ENCODE peak calls at places on chromosomes 4 and X, in nine cellular contexts. Y is left ventricle myocardium inferior, I is HCT116, E is Peyer's patch, Z is uterus, G is left lung, X is brain microvascular endothelial cell, H is heart left ventricle, O is lower lobe of right lung. J is an unnamed sample.

GRCh38 chr4:42515156-42515884 is 118.0 kb downstream of the SHISA3 start:
- DNase-seq in O (no peak), X (no peak), H (no peak), E (no peak), I (no peak), Y (no peak), Z (no peak), G (no peak), J (no peak)

GRCh38 chrX:41314204-41314603 is 19.8 kb upstream of the DDX3X start:
- DNase-seq in Z (no peak), H (no peak), E (no peak), X (no peak), G (no peak), I (no peak), O (no peak), Y (no peak), J (no peak)

GRCh38 chr4:89438102-89438831 is 130.7 kb upstream of the GPRIN3 start:
- DNase-seq in X (peak; percentile 4), Y (no peak), O (peak; percentile 36), I (peak; percentile 72), G (no peak), E (peak; percentile 18), H (no peak), Z (no peak), J (peak; percentile 62)

GRCh38 chr4:90727938-90728337 is 600.7 kb downstream of the CCSER1 start:
- DNase-seq in G (no peak), Y (no peak), X (no peak), I (peak; percentile 45), E (no peak), H (no peak), Z (no peak), O (no peak), J (no peak)

GRCh38 chr4:40992472-40993298 is 221.7 kb downstream of the APBB2 start:
- DNase-seq in O (no peak), X (peak; percentile 86), I (no peak), H (no peak), E (no peak), Y (no peak), G (peak; percentile 68), Z (no peak), J (no peak)

GRCh38 chr4:113566015-113566795 is 195.3 kb downstream of the CAMK2D start:
- DNase-seq in Z (no peak), G (no peak), X (no peak), Y (no peak), I (no peak), E (no peak), H (no peak), O (no peak), J (no peak)

GRCh38 chrX:53383376-53384087 is 38.9 kb downstream of the SMC1A start:
- DNase-seq in H (no peak), E (no peak), O (no peak), I (no peak), X (no peak), G (no peak), Z (no peak), Y (peak; percentile 22), J (no peak)

GRCh38 chr4:126843492-126844067 is 789.2 kb upstream of the INTU start:
- DNase-seq in E (no peak), H (no peak), X (no peak), Y (no peak), Z (no peak), I (no peak), O (no peak), G (peak; percentile 37), J (no peak)

GRCh38 chr4:148239406-148239805 is 202.8 kb downstream of the NR3C2 start:
- DNase-seq in O (no peak), Z (no peak), Y (no peak), X (no peak), H (no peak), I (no peak), E (no peak), G (no peak), J (no peak)

GRCh38 chr4:183252959-183253358 is 67.1 kb downstream of the CLDN22 start:
- DNase-seq in G (no peak), Y (no peak), X (no peak), I (no peak), H (no peak), O (no peak), Z (no peak), E (no peak), J (no peak)

GRCh38 chr4:66489370-66489769 is 819.1 kb upstream of the EPHA5 start:
- DNase-seq in Y (no peak), X (no peak), H (no peak), Z (no peak), E (no peak), I (no peak), O (no peak), G (no peak), J (no peak)

GRCh38 chr4:104868533-104868932 is 278.1 kb upstream of the TET2 start:
- DNase-seq in O (no peak), X (no peak), E (no peak), G (no peak), Z (no peak), H (no peak), I (no peak), Y (no peak), J (no peak)

GRCh38 chr4:104866809-104867208 is 279.9 kb upstream of the TET2 start:
- DNase-seq in I (no peak), X (no peak), G (no peak), E (no peak), O (no peak), Z (no peak), H (no peak), Y (no peak), J (no peak)

GRCh38 chr4:104870495-104871228 is 276.0 kb upstream of the TET2 start:
- DNase-seq in I (no peak), H (no peak), G (no peak), O (no peak), Z (no peak), Y (no peak), E (no peak), X (no peak), J (no peak)

DNA sequence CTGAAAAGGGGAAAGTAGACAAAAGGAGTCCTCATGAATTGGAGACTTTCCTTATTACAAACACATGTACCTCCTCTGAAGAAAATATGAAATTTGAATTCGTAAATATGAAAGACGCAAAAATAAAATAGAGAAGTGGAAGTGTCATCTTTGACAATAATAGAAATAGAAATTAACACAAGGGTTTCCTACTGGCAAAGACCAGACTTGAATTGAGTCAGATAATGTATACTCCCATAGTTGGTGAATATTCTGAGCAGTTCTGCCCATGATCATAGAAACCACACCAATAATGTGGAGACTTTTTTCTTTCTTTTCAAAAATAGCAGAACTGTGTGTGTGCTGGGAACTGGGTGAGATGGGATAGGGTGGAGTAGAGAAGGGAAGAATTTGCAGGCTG is 277.7 kb upstream of the TET2 start:
- DNase-seq in Y (no peak), X (no peak), I (no peak), O (no peak), G (no peak), E (no peak), H (no peak), Z (no peak), J (no peak)
- H3K36me3 ChIP-seq in Y (no peaks in the 10 kb centered on the region), X (no peaks in the 10 kb centered on the region), I (no peaks in the 10 kb centered on the region), O (no peaks in the 10 kb centered on the region), G (no peaks in the 10 kb centered on the region), E (no peaks in the 10 kb centered on the region), H (no peaks in the 10 kb centered on the region), Z (no peaks in the 10 kb centered on the region), J (no peaks in the 10 kb centered on the region)

GRCh38 chr4:74330295-74330750 is 22.1 kb downstream of the EPGN start:
- DNase-seq in G (no peak), H (no peak), X (no peak), O (no peak), E (no peak), Y (no peak), I (no peak), Z (no peak), J (no peak)

GRCh38 chr4:74328501-74328900 is 20.2 kb downstream of the EPGN start:
- DNase-seq in X (no peak), Z (no peak), O (no peak), Y (no peak), E (no peak), H (no peak), I (no peak), G (no peak), J (no peak)

GRCh38 chr4:74324262-74324661 is 16.0 kb downstream of the EPGN start:
- DNase-seq in Z (no peak), H (no peak), E (no peak), O (no peak), G (no peak), X (no peak), Y (no peak), I (no peak), J (no peak)

GRCh38 chr4:74325886-74326285 is 17.6 kb downstream of the EPGN start:
- DNase-seq in X (no peak), I (no peak), G (no peak), Y (no peak), Z (no peak), E (no peak), H (no peak), O (no peak), J (no peak)

GRCh38 chr4:74327751-74328150 is 19.5 kb downstream of the EPGN start:
- DNase-seq in O (no peak), Y (no peak), I (no peak), G (no peak), X (no peak), E (no peak), Z (no peak), H (no peak), J (no peak)
- H3K27ac ChIP-seq in O (no peak overlapping the region), Y (no peak overlapping the region), I (no peak overlapping the region), G (no peak overlapping the region), X (no peak overlapping the region), E (no peak overlapping the region), Z (no peak overlapping the region), H (no peak overlapping the region), J (no peak overlapping the region)

DNA sequence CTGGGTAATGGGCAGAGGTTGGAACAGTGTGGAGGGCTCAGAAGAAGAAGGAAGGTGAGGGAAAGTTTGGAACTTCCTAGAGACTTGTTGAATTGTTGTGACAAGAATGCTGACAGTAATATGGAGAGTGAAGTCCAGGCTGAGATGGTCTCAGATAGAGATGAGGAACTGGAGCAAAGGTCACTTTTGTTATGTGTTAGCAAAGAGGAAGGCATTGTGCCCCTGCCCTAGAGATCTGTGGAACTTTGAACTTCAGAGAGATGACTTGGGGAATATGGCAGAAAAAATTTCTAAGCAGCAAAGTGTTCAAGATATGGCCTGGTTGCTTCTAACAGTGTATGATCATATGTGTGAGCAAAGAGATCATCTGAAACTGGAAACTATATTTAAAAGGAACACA is 37.9 kb upstream of the MSX1 start:
- DNase-seq in O (no peak), X (no peak), H (no peak), G (no peak), Y (no peak), I (no peak), Z (no peak), E (no peak), J (no peak)
- H3K36me3 ChIP-seq in O (no peaks in the 10 kb centered on the region), X (no peaks in the 10 kb centered on the region), H (no peaks in the 10 kb centered on the region), G (no peaks in the 10 kb centered on the region), Y (no peaks in the 10 kb centered on the region), I (no peaks in the 10 kb centered on the region), Z (no peaks in the 10 kb centered on the region), E (no peaks in the 10 kb centered on the region), J (no peaks in the 10 kb centered on the region)

DNA sequence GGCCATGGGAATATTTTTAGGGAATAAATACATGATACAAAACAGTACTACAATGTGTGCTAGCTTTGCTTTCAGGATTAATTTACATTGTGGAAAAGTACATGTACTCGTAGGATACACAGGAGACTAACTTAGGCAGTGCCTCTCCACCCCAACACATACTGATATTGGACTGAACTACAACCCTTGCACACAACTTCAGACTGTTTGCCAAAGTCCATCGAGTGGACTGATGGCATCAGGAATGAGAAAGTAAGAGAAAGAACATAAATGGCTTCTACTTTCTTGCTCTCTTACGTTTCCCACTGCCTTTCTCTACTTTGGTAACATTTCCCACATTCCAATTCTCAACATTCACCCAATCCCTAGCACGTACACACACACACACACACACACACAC is 130.1 kb downstream of the RNF150 start:
- DNase-seq in I (no peak), X (no peak), H (no peak), G (no peak), O (no peak), Z (no peak), E (no peak), Y (no peak), J (no peak)
- H3K27ac ChIP-seq in I (no peak overlapping the region), X (no peak overlapping the region), H (peak overlapping the region; percentile 80), G (no peak overlapping the region), O (no peak overlapping the region), Z (peak overlapping the region; percentile 43), E (no peak overlapping the region), Y (peak overlapping the region; percentile 86), J (no peak overlapping the region)

J was measured in upper lobe of right lung.